ENCODE peak calls at places on chromosome 11, in four cellular contexts. S, D, F and I are unnamed samples. For H3K27me3, the result is how much of the 10 kb centered on the place peaks cover.

GRCh38 chr11:126564588-126564987 is 209.1 kb downstream of the ST3GAL4 start:
- DNase-seq in F (no peak), D (no peak), S (no peak), I (no peak)

GRCh38 chr11:85042368-85042767 is 584.8 kb downstream of the DLG2 start:
- DNase-seq in F (no peak), S (no peak), D (no peak), I (no peak)

GRCh38 chr11:94664336-94664735 is 97.2 kb downstream of the PIWIL4 start:
- DNase-seq in S (no peak), D (no peak), F (no peak), I (no peak)

GRCh38 chr11:79940165-79940564 is 499.3 kb upstream of the TENM4 start:
- DNase-seq in D (no peak), S (no peak), F (no peak), I (peak)

GRCh38 chr11:94305146-94305545 is 766 bp downstream of the IZUMO1R start:
- DNase-seq in D (no peak), S (peak), F (no peak), I (no peak)

GRCh38 chr11:83982825-83983224 is 696.7 kb upstream of the CCDC90B start:
- DNase-seq in F (no peak), S (no peak), D (no peak), I (no peak)

GRCh38 chr11:74684661-74685060 is 46.6 kb downstream of the CHRDL2 start:
- DNase-seq in F (no peak), S (no peak), D (no peak), I (no peak)

GRCh38 chr11:18225906-18226305 is 10.7 kb downstream of the SAA4 start:
- DNase-seq in S (no peak), F (no peak), D (no peak), I (no peak)

GRCh38 chr11:130144129-130144528 is 15.5 kb upstream of the ST14 start:
- DNase-seq in S (no peak), F (no peak), D (no peak), I (no peak)

GRCh38 chr11:112524808-112525207 is 264.1 kb upstream of the PLET1 start:
- DNase-seq in F (peak), D (peak), S (no peak), I (peak)

GRCh38 chr11:77634724-77635123 is 2.9 kb downstream of the CLNS1A start:
- DNase-seq in F (no peak), S (no peak), D (no peak), I (no peak)

GRCh38 chr11:101817536-101817935 is 97.3 kb upstream of the CEP126 start:
- DNase-seq in D (no peak), S (no peak), F (no peak), I (no peak)

GRCh38 chr11:110184974-110185597 is 91.9 kb downstream of the ZC3H12C start:
- DNase-seq in S (peak), D (no peak), F (peak), I (no peak)

GRCh38 chr11:46253258-46254134 is 24.0 kb upstream of the CREB3L1 start:
- DNase-seq in F (no peak), S (no peak), D (no peak), I (no peak)

GRCh38 chr11:65658174-65659021 is 4.3 kb downstream of the RELA start:
- DNase-seq in F (no peak), S (no peak), D (no peak), I (no peak)
- H3K27me3 ChIP-seq in F (under half), S (under half), D (under half), I (under half)

DNA sequence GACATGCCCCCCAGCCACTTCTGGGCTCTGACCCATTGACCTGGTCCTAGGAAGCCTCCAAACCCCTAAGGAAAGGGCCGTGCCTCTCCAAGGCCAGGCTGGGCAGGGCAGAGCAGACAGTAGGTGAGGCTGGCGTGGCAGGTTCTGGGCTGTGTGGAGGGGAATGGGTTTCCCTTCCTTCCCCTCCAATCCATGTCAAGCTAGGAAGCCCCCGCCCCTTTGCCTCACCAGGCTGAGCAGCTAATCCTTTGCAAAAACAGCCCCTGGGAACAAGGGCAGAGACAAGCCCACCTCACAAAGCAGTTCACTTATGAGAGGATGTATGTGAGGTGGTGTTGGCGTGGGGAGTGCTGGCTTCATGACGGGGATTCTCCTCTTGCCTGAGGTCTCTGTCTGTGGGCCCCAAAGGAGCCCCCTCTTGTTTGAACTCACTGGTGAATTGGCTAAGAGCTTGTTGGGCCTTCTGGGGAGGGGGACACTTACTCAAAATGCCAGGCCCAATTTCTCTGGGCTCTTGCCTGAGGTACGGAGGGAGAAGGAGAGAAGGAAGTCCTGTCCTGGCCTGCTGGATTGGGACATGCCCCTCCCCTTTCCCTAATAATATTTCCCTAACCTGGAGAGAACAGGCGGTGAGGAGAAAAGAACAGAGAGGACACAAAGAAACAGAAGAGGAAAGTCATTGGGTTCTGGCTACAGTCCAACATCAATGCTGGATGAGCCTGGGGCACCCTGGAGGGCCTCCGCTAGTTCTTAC is 1.6 kb upstream of the TRIM29 start:
- DNase-seq in S (no peak), D (peak), F (no peak), I (no peak)
- H3K27me3 ChIP-seq in S (under half), D (under half), F (under half), I (under half)

DNA sequence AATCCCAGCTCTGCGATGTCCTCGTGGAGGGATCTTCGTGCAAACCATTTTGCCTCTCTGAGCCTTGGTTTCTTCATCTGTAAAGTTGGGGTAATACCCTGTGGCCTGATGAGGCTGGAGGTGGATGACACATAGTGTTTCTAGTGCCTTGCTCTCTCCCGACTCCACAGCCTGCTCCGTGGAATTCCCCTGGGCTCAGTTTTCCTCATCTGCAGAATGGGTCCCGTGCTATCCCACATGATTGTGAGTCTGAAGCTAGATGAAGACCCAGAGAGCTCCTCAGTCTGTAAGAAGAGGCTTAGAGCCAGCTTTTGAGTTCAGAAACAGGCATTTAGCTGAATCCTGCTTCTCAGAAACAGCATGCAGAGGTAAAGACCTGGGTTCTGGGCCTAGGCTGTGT is 32.7 kb downstream of the DAGLA start:
- DNase-seq in D (no peak), S (no peak), F (no peak), I (no peak)
- H3K27me3 ChIP-seq in D (under half), S (under half), F (under half), I (under half)

DNA sequence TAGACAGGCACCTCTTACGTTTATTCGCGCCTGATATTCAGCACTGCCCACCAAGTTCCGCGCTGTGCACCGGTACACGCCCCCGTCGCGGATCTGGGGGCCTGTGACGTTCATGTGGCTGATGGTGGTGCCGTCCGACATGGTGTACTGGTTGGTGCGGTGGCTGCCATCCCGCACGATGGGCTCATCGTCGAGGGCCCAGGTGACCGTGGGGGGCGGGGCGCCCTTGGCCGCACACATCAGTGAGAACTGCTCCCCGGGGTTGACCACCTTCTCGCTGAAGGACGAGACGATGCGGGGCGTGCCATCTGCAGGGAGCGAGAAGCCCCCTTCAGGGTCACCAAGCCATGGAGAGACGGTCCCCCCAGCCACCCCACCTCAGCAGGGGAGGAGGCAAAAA is 190.8 kb downstream of the CEP164 start:
- DNase-seq in D (no peak), F (no peak), S (no peak), I (no peak)
- H3K27me3 ChIP-seq in D (under half), F (under half), S (under half), I (under half)

GRCh38 chr11:12446863-12447262 is 69.5 kb downstream of the PARVA start:
- DNase-seq in S (no peak), F (no peak), D (no peak), I (no peak)

GRCh38 chr11:12448131-12448939 is 71.0 kb downstream of the PARVA start:
- DNase-seq in D (no peak), F (peak), S (no peak), I (no peak)

GRCh38 chr11:12441081-12441801 is 63.9 kb downstream of the PARVA start:
- DNase-seq in F (no peak), D (no peak), S (no peak), I (no peak)

GRCh38 chr11:12445001-12445400 is 67.6 kb downstream of the PARVA start:
- DNase-seq in D (no peak), S (no peak), F (no peak), I (no peak)

DNA sequence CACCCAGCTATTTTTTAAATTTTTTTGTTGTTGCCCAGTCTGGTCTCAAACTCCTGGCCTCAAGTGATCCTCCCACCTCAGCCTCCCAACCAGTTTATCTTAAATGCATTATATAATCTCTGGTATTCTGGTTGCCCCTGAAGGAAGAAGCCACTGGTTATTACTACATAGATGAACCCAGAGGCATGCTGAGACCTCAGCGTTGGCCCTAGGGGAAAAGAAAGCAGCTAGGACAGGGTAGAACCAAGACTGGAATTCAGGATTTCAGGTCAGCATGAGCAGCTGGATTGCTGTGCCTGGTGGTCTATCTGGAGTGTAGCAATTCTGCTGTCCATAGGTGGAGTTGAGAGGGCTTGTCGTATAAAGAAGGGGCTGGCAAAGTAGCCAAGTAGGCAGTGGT is 67.2 kb downstream of the PARVA start:
- DNase-seq in F (no peak), D (no peak), S (no peak), I (no peak)
- H3K27me3 ChIP-seq in F (under half), D (under half), S (under half), I (under half)